ENCODE peak calls at places on chromosomes 4 and X, in ten cellular contexts. Q, C, K, F, B, M, J, S, A and L are unnamed samples.

GRCh38 chrX:111511477-111511876 is at the start of gene SERTM2:
- DNase-seq in Q (peak), C (no peak), K (no peak), F (no peak), B (no peak), M (no peak), J (peak), S (no peak), A (peak), L (no peak)

GRCh38 chr4:87734936-87735335 is 64.4 kb upstream of the IBSP start:
- DNase-seq in Q (peak), C (no peak), K (no peak), F (no peak), B (no peak), M (no peak), J (no peak), S (no peak), A (no peak), L (no peak)

GRCh38 chr4:88012652-88013051 is 5.2 kb downstream of the PKD2 start:
- DNase-seq in Q (peak), C (no peak), K (no peak), F (no peak), B (no peak), M (no peak), J (no peak), S (no peak), A (peak), L (no peak)

GRCh38 chrX:46444011-46444410 is 101.2 kb downstream of the ZNF674 start:
- DNase-seq in Q (peak), C (peak), K (no peak), F (no peak), B (peak), M (no peak), J (peak), S (no peak), A (peak), L (no peak)

GRCh38 chrX:46588263-46588662 is 14.7 kb downstream of the CHST7 start:
- DNase-seq in Q (peak), C (no peak), K (no peak), F (no peak), B (peak), M (peak), J (peak), S (no peak), A (peak), L (no peak)

GRCh38 chr4:56927196-56927595 is 19.5 kb downstream of the REST start:
- DNase-seq in Q (no peak), C (no peak), K (no peak), F (no peak), B (no peak), M (no peak), J (no peak), S (no peak), A (no peak), L (no peak)

GRCh38 chrX:50903387-50904027 is 7.0 kb upstream of the BMP15 start:
- DNase-seq in Q (peak), C (no peak), K (no peak), F (peak), B (peak), M (no peak), J (peak), S (peak), A (peak), L (no peak)

GRCh38 chr4:126899382-126899801 is 733.4 kb upstream of the INTU start:
- DNase-seq in Q (peak), C (no peak), K (no peak), F (no peak), B (peak), M (no peak), J (no peak), S (no peak), A (no peak), L (no peak)

GRCh38 chr4:13248621-13249298 is 235.4 kb downstream of the RAB28 start:
- DNase-seq in Q (peak), C (no peak), K (no peak), F (no peak), B (no peak), M (no peak), J (no peak), S (no peak), A (peak), L (no peak)

GRCh38 chr4:3293410-3294391 is 880 bp downstream of the RGS12 start:
- DNase-seq in Q (no peak), C (peak), K (peak), F (no peak), B (no peak), M (no peak), J (peak), S (no peak), A (no peak), L (no peak)

GRCh38 chrX:69221239-69222102 is 56.2 kb upstream of the PJA1 start:
- DNase-seq in Q (no peak), C (no peak), K (no peak), F (no peak), B (peak), M (no peak), J (no peak), S (no peak), A (no peak), L (no peak)

GRCh38 chrX:96311366-96311765 is 373.3 kb upstream of the DIAPH2 start:
- DNase-seq in Q (no peak), C (no peak), K (no peak), F (no peak), B (no peak), M (no peak), J (no peak), S (no peak), A (no peak), L (no peak)

GRCh38 chr4:3515646-3516045 is 16.6 kb downstream of the LRPAP1 start:
- DNase-seq in Q (no peak), C (no peak), K (no peak), F (no peak), B (no peak), M (peak), J (no peak), S (no peak), A (no peak), L (no peak)

GRCh38 chrX:126701380-126701779 is 118.1 kb upstream of the PRR32 start:
- DNase-seq in Q (peak), C (no peak), K (no peak), F (no peak), B (no peak), M (no peak), J (no peak), S (no peak), A (no peak), L (no peak)

GRCh38 chrX:18964880-18965279 is 19.0 kb downstream of the PHKA2 start:
- DNase-seq in Q (no peak), C (no peak), K (no peak), F (no peak), B (no peak), M (no peak), J (no peak), S (no peak), A (no peak), L (no peak)

GRCh38 chr4:88352062-88352461 is 26.6 kb upstream of the HERC6 start:
- DNase-seq in Q (peak), C (no peak), K (no peak), F (no peak), B (peak), M (no peak), J (no peak), S (no peak), A (no peak), L (no peak)

GRCh38 chr4:600166-600565 is 24.1 kb upstream of the TMEM271 start:
- DNase-seq in Q (no peak), C (no peak), K (no peak), F (no peak), B (no peak), M (no peak), J (no peak), S (no peak), A (no peak), L (no peak)

GRCh38 chr4:128279624-128280225 is 7.9 kb downstream of the PGRMC2 start:
- DNase-seq in Q (no peak), C (no peak), K (no peak), F (no peak), B (no peak), M (no peak), J (no peak), S (no peak), A (no peak), L (no peak)

GRCh38 chrX:47497274-47497673 is 14.3 kb upstream of the ZNF41 start:
- DNase-seq in Q (peak), C (no peak), K (no peak), F (peak), B (peak), M (no peak), J (no peak), S (no peak), A (peak), L (no peak)

GRCh38 chr4:1727117-1728031 is 6.1 kb downstream of the TACC3 start:
- DNase-seq in Q (peak), C (no peak), K (no peak), F (no peak), B (peak), M (peak), J (no peak), S (no peak), A (peak), L (no peak)

GRCh38 chrX:144586756-144587155 is 660.5 kb upstream of the SPANXN1 start:
- DNase-seq in Q (peak), C (no peak), K (no peak), F (no peak), B (no peak), M (no peak), J (no peak), S (no peak), A (no peak), L (no peak)

GRCh38 chr4:66187175-66187720 is 517.0 kb upstream of the EPHA5 start:
- DNase-seq in Q (no peak), C (no peak), K (no peak), F (no peak), B (no peak), M (no peak), J (no peak), S (no peak), A (no peak), L (no peak)

GRCh38 chr4:37653601-37654000 is 32.6 kb downstream of the RELL1 start:
- DNase-seq in Q (no peak), C (no peak), K (no peak), F (no peak), B (no peak), M (no peak), J (no peak), S (no peak), A (peak), L (no peak)

GRCh38 chr4:183335369-183335940 is 13.2 kb upstream of the CLDN24 start:
- DNase-seq in Q (peak), C (no peak), K (no peak), F (no peak), B (peak), M (no peak), J (no peak), S (no peak), A (peak), L (no peak)

GRCh38 chr4:139655116-139655515 is 10.5 kb upstream of the MGST2 start:
- DNase-seq in Q (peak), C (peak), K (no peak), F (peak), B (peak), M (no peak), J (peak), S (no peak), A (peak), L (peak)

GRCh38 chrX:44235534-44235933 is 107.9 kb downstream of the EFHC2 start:
- DNase-seq in Q (no peak), C (no peak), K (no peak), F (no peak), B (no peak), M (no peak), J (no peak), S (no peak), A (no peak), L (no peak)